ENCODE peak calls at places on chromosome 3, in five cellular contexts. M is body of pancreas, V is ovary, H is lower lobe of right lung, L is right atrium auricular region. G is an unnamed sample.

GRCh38 chr3:53042654-53043053 is 3.2 kb downstream of the SFMBT1 start:
- DNase-seq in M (no peak), H (no peak), V (no peak), L (no peak), G (no peak)

GRCh38 chr3:61589856-61590255 is 28.5 kb downstream of the PTPRG start:
- DNase-seq in M (no peak), H (no peak), V (no peak), L (no peak), G (no peak)

GRCh38 chr3:178198329-178198728 is 337.9 kb upstream of the KCNMB2 start:
- DNase-seq in V (no peak), H (no peak), M (no peak), L (no peak), G (no peak)

GRCh38 chr3:46566040-46566631 is at the start of gene LRRC2:
- DNase-seq in V (peak; percentile 79), H (no peak), L (no peak), M (peak; percentile 71), G (peak; percentile 30)

GRCh38 chr3:141278196-141279073 is 46.8 kb downstream of the PXYLP1 start:
- DNase-seq in M (no peak), H (no peak), V (no peak), L (peak; percentile 58), G (no peak)

GRCh38 chr3:107983247-107983646 is 107.6 kb downstream of the CD47 start:
- DNase-seq in H (no peak), L (no peak), V (no peak), M (no peak), G (no peak)

GRCh38 chr3:111739241-111739952 is 119.7 kb upstream of the PHLDB2 start:
- DNase-seq in V (no peak), H (no peak), L (no peak), M (peak; percentile 70), G (peak; percentile 91)

GRCh38 chr3:104947946-104948345 is 418.8 kb upstream of the ALCAM start:
- DNase-seq in L (no peak), H (no peak), M (no peak), V (no peak), G (no peak)

GRCh38 chr3:57131210-57131588 is 34.0 kb downstream of the IL17RD start:
- DNase-seq in L (no peak), H (no peak), V (no peak), M (no peak), G (no peak)

GRCh38 chr3:44825264-44825925 is 36.3 kb upstream of the TMEM42 start:
- DNase-seq in M (no peak), V (no peak), H (no peak), L (no peak), G (no peak)

GRCh38 chr3:101926594-101927105 is 77.3 kb downstream of the NFKBIZ start:
- DNase-seq in H (no peak), M (no peak), L (no peak), V (no peak), G (peak; percentile 66)

GRCh38 chr3:50518441-50518840 is 15.0 kb upstream of the CACNA2D2 start:
- DNase-seq in H (no peak), V (no peak), L (no peak), M (no peak), G (no peak)

GRCh38 chr3:50521572-50521971 is 18.1 kb upstream of the CACNA2D2 start:
- DNase-seq in V (no peak), M (no peak), L (no peak), H (no peak), G (no peak)

GRCh38 chr3:50517721-50518206 is 14.3 kb upstream of the CACNA2D2 start:
- DNase-seq in H (no peak), L (no peak), V (no peak), M (no peak), G (no peak)

GRCh38 chr3:50520849-50521248 is 17.4 kb upstream of the CACNA2D2 start:
- DNase-seq in L (no peak), V (no peak), H (no peak), M (no peak), G (no peak)

GRCh38 chr3:50519471-50520089 is 16.1 kb upstream of the CACNA2D2 start:
- DNase-seq in L (peak; percentile 71), V (peak; percentile 70), H (peak; percentile 72), M (peak; percentile 82), G (peak; percentile 51)
- H3K4me1 ChIP-seq in L (no peaks in the 10 kb centered on the region), V (peaks cover 4% of the 10 kb centered on the region), H (peaks cover 20% of the 10 kb centered on the region), M (peaks cover 2% of the 10 kb centered on the region), G (no peaks in the 10 kb centered on the region)

GRCh38 chr3:117558681-117559080 is 849.1 kb downstream of the TUSC7 start:
- DNase-seq in V (no peak), H (no peak), L (no peak), M (no peak), G (no peak)
- H3K4me3 ChIP-seq in V (no peak overlapping the region), H (no peak overlapping the region), L (no peak overlapping the region), M (no peak overlapping the region), G (no peak overlapping the region)

GRCh38 chr3:156727519-156728205 is 53.3 kb downstream of the TIPARP start:
- DNase-seq in M (no peak), H (no peak), L (no peak), V (no peak), G (no peak)
- H3K27me3 ChIP-seq in M (no peaks in the 10 kb centered on the region), H (no peaks in the 10 kb centered on the region), L (no peaks in the 10 kb centered on the region), V (no peaks in the 10 kb centered on the region), G (no peaks in the 10 kb centered on the region)

GRCh38 chr3:36832406-36832805 is 68.1 kb upstream of the DCLK3 start:
- DNase-seq in H (no peak), L (no peak), M (no peak), V (no peak), G (no peak)

GRCh38 chr3:36823806-36824205 is 59.5 kb upstream of the DCLK3 start:
- DNase-seq in L (no peak), M (no peak), H (no peak), V (no peak), G (no peak)

GRCh38 chr3:36826240-36826639 is 61.9 kb upstream of the DCLK3 start:
- DNase-seq in H (no peak), M (no peak), L (no peak), V (no peak), G (no peak)

GRCh38 chr3:36824443-36824842 is 60.1 kb upstream of the DCLK3 start:
- DNase-seq in M (no peak), L (no peak), V (no peak), H (no peak), G (no peak)

GRCh38 chr3:36827133-36827532 is 62.8 kb upstream of the DCLK3 start:
- DNase-seq in M (no peak), L (no peak), H (no peak), V (peak; percentile 36), G (no peak)
- H3K4me1 ChIP-seq in M (no peaks in the 10 kb centered on the region), L (no peaks in the 10 kb centered on the region), H (no peaks in the 10 kb centered on the region), V (peaks cover 3% of the 10 kb centered on the region), G (no peaks in the 10 kb centered on the region)

GRCh38 chr3:170420307-170420821 is 1.7 kb downstream of the CLDN11 start:
- DNase-seq in M (no peak), L (no peak), V (peak; percentile 58), H (no peak), G (no peak)
- H3K4me3 ChIP-seq in M (no peak overlapping the region), L (peak overlapping the region; percentile 34), V (peak overlapping the region; percentile 53), H (peak overlapping the region; percentile 57), G (no peak overlapping the region)

GRCh38 chr3:123705886-123706285 is 121.0 kb upstream of the HACD2 start:
- DNase-seq in M (no peak), V (no peak), L (no peak), H (no peak), G (no peak)
- H3K27me3 ChIP-seq in M (no peaks in the 10 kb centered on the region), V (no peaks in the 10 kb centered on the region), L (no peaks in the 10 kb centered on the region), H (no peaks in the 10 kb centered on the region), G (no peaks in the 10 kb centered on the region)

GRCh38 chr3:172155880-172156279 is 116.5 kb downstream of the FNDC3B start:
- DNase-seq in H (no peak), V (no peak), M (no peak), L (no peak), G (no peak)
- H3K4me1 ChIP-seq in H (peaks cover 65% of the 10 kb centered on the region), V (peaks cover 17% of the 10 kb centered on the region), M (peaks cover 74% of the 10 kb centered on the region), L (no peaks in the 10 kb centered on the region), G (peaks cover 59% of the 10 kb centered on the region)

GRCh38 chr3:192570757-192571156 is 156.6 kb downstream of the FGF12 start:
- DNase-seq in L (no peak), H (no peak), V (no peak), M (peak; percentile 8), G (no peak)
- H3K4me3 ChIP-seq in L (peak overlapping the region; percentile 20), H (peak overlapping the region; percentile 29), V (peak overlapping the region; percentile 21), M (no peak overlapping the region), G (peak overlapping the region; percentile 20)

G was measured in SJSA1.